ENCODE peak calls at places on chromosomes 11 and 22, in six cellular contexts. G is CD4-positive, alpha-beta T cell; A is neural crest cell; V is Caco-2; W is osteocyte; D is fibroblast of pulmonary artery. U is an unnamed sample.

GRCh38 chr11:91163619-91164451 is 941.0 kb upstream of the CHORDC1 start:
- DNase-seq in G (no peak), A (no peak), V (peak), W (no peak), D (peak), U (no peak)

GRCh38 chr11:118545533-118545932 is 14.5 kb downstream of the TMEM25 start:
- DNase-seq in G (no peak), A (no peak), V (no peak), W (no peak), D (no peak), U (no peak)

GRCh38 chr11:117529767-117530166 is 202.1 kb downstream of the CEP164 start:
- DNase-seq in G (no peak), A (no peak), V (no peak), W (no peak), D (no peak), U (no peak)

GRCh38 chr22:42473484-42474193 is 41.4 kb upstream of the NFAM1 start:
- DNase-seq in G (no peak), A (peak), V (peak), W (no peak), D (peak), U (no peak)

GRCh38 chr11:120666121-120666639 is 154.6 kb downstream of the GRIK4 start:
- DNase-seq in G (no peak), A (no peak), V (no peak), W (no peak), D (no peak), U (no peak)

GRCh38 chr11:71327156-71328085 is 75.0 kb upstream of the SHANK2 start:
- DNase-seq in G (no peak), A (no peak), V (no peak), W (no peak), D (no peak), U (no peak)

GRCh38 chr22:41021039-41021654 is 70.0 kb downstream of the RBX1 start:
- DNase-seq in G (no peak), A (no peak), V (peak), W (no peak), D (no peak), U (no peak)

GRCh38 chr22:19848298-19849224 is 6.1 kb downstream of the GNB1L start:
- DNase-seq in G (no peak), A (no peak), V (no peak), W (no peak), D (peak), U (no peak)

GRCh38 chr11:114175706-114176105 is 116.2 kb downstream of the ZBTB16 start:
- DNase-seq in G (no peak), A (no peak), V (no peak), W (no peak), D (no peak), U (no peak)

GRCh38 chr11:50298182-50298988 is 265.7 kb downstream of the OR4C45 start:
- DNase-seq in G (no peak), A (no peak), V (no peak), W (no peak), D (peak), U (no peak)

GRCh38 chr11:95269402-95269801 is 38.4 kb upstream of the SESN3 start:
- DNase-seq in G (no peak), A (no peak), V (no peak), W (no peak), D (no peak), U (no peak)

GRCh38 chr11:78801161-78801884 is 226.7 kb upstream of the NARS2 start:
- DNase-seq in G (no peak), A (no peak), V (no peak), W (no peak), D (peak), U (no peak)

GRCh38 chr11:131910491-131911387 is 540.3 kb downstream of the NTM start:
- DNase-seq in G (no peak), A (peak), V (no peak), W (no peak), D (peak), U (no peak)

GRCh38 chr11:61883327-61883726 is 8.0 kb downstream of the FADS3 start:
- DNase-seq in G (no peak), A (no peak), V (no peak), W (no peak), D (no peak), U (no peak)

GRCh38 chr22:49062155-49063039 is 765.3 kb downstream of the BRD1 start:
- DNase-seq in G (no peak), A (no peak), V (no peak), W (no peak), D (no peak), U (no peak)

GRCh38 chr11:67031791-67032561 is 9.0 kb downstream of the SYT12 start:
- DNase-seq in G (no peak), A (no peak), V (no peak), W (no peak), D (peak), U (no peak)

GRCh38 chr22:20130739-20131592 is 638 bp upstream of the ZDHHC8 start:
- DNase-seq in G (peak), A (peak), V (peak), W (peak), D (peak), U (peak)

GRCh38 chr11:106627694-106628093 is 390.6 kb downstream of the GUCY1A2 start:
- DNase-seq in G (no peak), A (no peak), V (no peak), W (no peak), D (no peak), U (no peak)

GRCh38 chr11:34790620-34791019 is 125.6 kb downstream of the APIP start:
- DNase-seq in G (no peak), A (no peak), V (no peak), W (no peak), D (no peak), U (no peak)

GRCh38 chr11:34791725-34792124 is 124.5 kb downstream of the APIP start:
- DNase-seq in G (no peak), A (no peak), V (no peak), W (no peak), D (no peak), U (no peak)

GRCh38 chr11:34792814-34793241 is 123.4 kb downstream of the APIP start:
- DNase-seq in G (no peak), A (no peak), V (no peak), W (no peak), D (no peak), U (no peak)

GRCh38 chr11:34793666-34794065 is 122.5 kb downstream of the APIP start:
- DNase-seq in G (no peak), A (no peak), V (no peak), W (no peak), D (no peak), U (no peak)

DNA sequence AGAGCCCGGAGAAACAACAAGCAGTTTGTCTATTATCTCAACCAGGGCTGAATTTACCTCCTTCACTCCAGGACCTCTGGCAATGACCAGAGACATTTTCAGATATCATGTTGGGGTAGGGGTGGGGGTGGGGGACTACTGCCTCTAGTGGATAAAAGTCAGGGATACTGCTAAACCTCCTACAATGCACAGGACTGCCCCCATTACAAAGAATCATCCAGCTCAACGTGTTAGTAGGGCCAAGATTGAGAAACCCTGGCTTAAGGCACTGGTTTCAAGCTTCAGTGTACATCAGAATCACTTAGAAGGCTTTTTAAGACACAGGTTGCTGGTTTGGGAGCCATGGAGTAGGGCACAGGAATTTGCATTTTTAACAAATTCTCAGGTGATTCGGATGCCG is 124.0 kb downstream of the APIP start:
- DNase-seq in G (no peak), A (no peak), V (no peak), W (no peak), D (no peak), U (no peak)
- TF ChIP-seq CTCF in G (no peak), A (peak), V (no peak), W (no peak), D (no peak), U (no peak)

GRCh38 chr22:32771761-32772160 is 29.7 kb upstream of the TIMP3 start:
- DNase-seq in G (no peak), A (no peak), V (no peak), W (no peak), D (no peak), U (no peak)
- TF ChIP-seq CTCF in G (no peak), A (no peak), V (no peak), W (no peak), D (no peak), U (no peak)

GRCh38 chr11:44324787-44325525 is 15.0 kb upstream of the ALX4 start:
- DNase-seq in G (no peak), A (no peak), V (no peak), W (no peak), D (no peak), U (no peak)

GRCh38 chr11:44327730-44328691 is 18.1 kb upstream of the ALX4 start:
- DNase-seq in G (no peak), A (no peak), V (no peak), W (no peak), D (no peak), U (no peak)

GRCh38 chr11:44325698-44326097 is 15.8 kb upstream of the ALX4 start:
- DNase-seq in G (no peak), A (no peak), V (no peak), W (no peak), D (no peak), U (no peak)

GRCh38 chr11:44324222-44324621 is 14.3 kb upstream of the ALX4 start:
- DNase-seq in G (no peak), A (no peak), V (no peak), W (no peak), D (no peak), U (no peak)

DNA sequence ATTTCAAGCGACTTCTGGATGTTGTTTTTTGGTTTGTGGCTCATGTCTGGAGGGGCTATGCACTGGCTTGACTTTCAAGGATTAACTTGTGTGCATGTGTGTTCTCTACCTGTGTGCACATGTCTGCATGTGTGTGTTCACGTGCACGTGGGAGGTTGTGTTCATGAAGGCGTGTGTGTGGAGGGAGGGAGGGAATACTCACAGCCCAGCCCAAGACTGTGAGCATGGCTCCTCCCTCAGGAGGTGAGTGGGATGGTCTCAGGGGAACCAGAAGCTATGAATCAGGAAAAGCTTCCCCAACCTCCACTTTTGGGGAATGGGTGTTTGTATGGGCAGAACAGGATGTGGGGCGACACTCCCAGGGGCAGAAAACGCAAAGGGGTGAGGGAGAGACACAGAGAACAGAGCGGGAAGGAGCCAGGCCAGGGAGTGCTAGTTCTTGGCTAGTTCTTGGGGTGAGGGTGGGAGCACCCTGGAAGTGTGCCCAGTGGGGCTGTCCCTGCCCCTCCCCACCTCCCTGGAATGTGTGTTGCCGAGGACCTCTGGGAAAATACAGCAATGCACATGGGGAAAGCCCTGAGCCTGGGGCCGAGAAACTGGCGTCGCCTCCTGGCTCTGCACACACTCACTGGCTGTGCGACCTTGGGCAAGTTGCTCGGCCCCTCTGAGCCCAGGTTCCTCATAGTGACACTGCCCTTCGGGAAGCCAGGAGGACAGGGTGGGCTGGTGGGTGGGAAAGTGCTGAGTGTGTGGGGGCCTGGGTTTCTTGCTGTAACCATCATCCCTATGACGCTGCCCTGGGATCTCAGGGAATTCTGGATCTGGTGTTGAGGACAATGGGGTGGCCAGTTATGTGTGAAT is 16.9 kb upstream of the ALX4 start:
- DNase-seq in G (no peak), A (no peak), V (peak), W (no peak), D (no peak), U (no peak)
- TF ChIP-seq CTCF in G (no peak), A (no peak), V (peak), W (no peak), D (no peak), U (no peak)

DNA sequence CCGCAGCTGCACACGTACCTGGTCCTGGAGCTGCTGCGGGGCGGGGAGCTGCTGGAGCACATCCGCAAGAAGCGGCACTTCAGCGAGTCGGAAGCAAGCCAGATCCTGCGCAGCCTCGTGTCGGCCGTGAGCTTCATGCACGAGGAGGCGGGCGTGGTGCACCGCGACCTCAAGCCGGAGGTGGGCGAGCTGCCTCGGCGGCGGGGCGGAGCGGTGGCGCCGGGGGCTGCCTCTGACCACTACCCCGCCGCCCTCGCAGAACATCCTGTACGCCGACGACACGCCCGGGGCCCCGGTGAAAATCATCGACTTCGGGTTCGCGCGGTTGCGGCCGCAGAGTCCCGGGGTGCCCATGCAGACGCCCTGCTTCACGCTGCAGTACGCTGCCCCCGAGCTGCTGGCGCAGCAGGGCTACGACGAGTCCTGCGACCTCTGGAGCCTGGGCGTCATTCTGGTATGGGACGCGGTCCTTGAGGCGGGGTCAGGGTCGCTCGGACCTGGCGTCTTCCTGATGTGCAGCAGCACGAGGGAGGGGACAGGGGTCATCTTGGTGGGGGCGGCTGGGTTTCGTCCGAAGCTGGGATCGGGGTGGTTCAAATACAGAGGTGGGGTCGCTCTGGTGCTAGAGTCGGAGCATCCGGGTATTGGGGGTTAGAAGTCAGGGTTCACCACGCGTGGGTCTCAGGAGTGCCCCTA is 10.6 kb downstream of the RPS6KA4 start:
- DNase-seq in G (no peak), A (no peak), V (no peak), W (no peak), D (no peak), U (no peak)
- TF ChIP-seq CTCF in G (no peak), A (no peak), V (no peak), W (no peak), D (no peak), U (no peak)

GRCh38 chr11:65851083-65851579 is 6.8 kb downstream of the CFL1 start:
- DNase-seq in G (no peak), A (peak), V (no peak), W (no peak), D (no peak), U (no peak)
- TF ChIP-seq CTCF in G (no peak), A (peak), V (peak), W (peak), D (peak), U (peak)

U was measured in D721Med.